ENCODE peak calls at places on chromosomes 1 and 21, in six cellular contexts. C is substantia nigra; X is SHP77 treated with DMSO at 0.1 percent for 48 hours; J is activated T-cell treated with anti-CD3 and anti-CD28 coated beads, Interleukin-2, amount 50 U/mL, for 72 hours; I is M059J; N is neuronal stem cell. S is an unnamed sample.

GRCh38 chr1:164659621-164660414 is 100.8 kb downstream of the PBX1 start:
- DNase-seq in J (no peak), C (no peak), X (no peak), I (no peak), N (no peak), S (no peak)

GRCh38 chr21:43727571-43728466 is 8.9 kb downstream of the PDXK start:
- DNase-seq in N (no peak), X (peak; percentile 8), I (peak; percentile 52), C (no peak), J (no peak), S (no peak)

GRCh38 chr1:174982971-174983689 is 16.6 kb upstream of the CACYBP start:
- DNase-seq in N (peak; percentile 36), X (no peak), C (no peak), J (peak; percentile 38), I (peak; percentile 41), S (no peak)

GRCh38 chr1:226449823-226450222 is 41.9 kb upstream of the PARP1 start:
- DNase-seq in X (no peak), J (no peak), N (no peak), I (no peak), C (no peak), S (no peak)

GRCh38 chr1:229243638-229244037 is 27.3 kb upstream of the RAB4A start:
- DNase-seq in J (no peak), N (no peak), I (no peak), X (no peak), C (no peak), S (no peak)

GRCh38 chr1:236524142-236524891 is 535 bp downstream of the LGALS8 start:
- DNase-seq in N (peak; percentile 47), X (peak; percentile 42), I (peak; percentile 83), J (peak; percentile 64), C (peak; percentile 13), S (no peak)

GRCh38 chr1:236534164-236534651 is 10.4 kb downstream of the LGALS8 start:
- DNase-seq in I (peak; percentile 74), X (no peak), J (peak; percentile 50), N (no peak), C (no peak), S (peak; percentile 45)

GRCh38 chr1:156106624-156107488 is 7.7 kb upstream of the LMNA start:
- DNase-seq in I (no peak), N (no peak), X (no peak), J (no peak), C (no peak), S (no peak)

GRCh38 chr1:47751188-47751587 is 246.0 kb downstream of the TRABD2B start:
- DNase-seq in J (no peak), X (no peak), I (no peak), C (no peak), N (no peak), S (no peak)

GRCh38 chr1:10074059-10074854 is 41.5 kb downstream of the UBE4B start:
- DNase-seq in C (peak; percentile 33), N (no peak), I (peak; percentile 97), X (no peak), J (peak; percentile 78), S (peak; percentile 96)

GRCh38 chr1:9050803-9051202 is 18.6 kb downstream of the SLC2A5 start:
- DNase-seq in X (no peak), I (no peak), N (no peak), J (no peak), C (no peak), S (no peak)

GRCh38 chr1:245105815-245106410 is 48.9 kb upstream of the KIF26B start:
- DNase-seq in C (no peak), I (no peak), J (no peak), X (no peak), N (no peak), S (no peak)

GRCh38 chr1:223726380-223727001 is 14.2 kb downstream of the CAPN2 start:
- DNase-seq in J (peak; percentile 94), N (no peak), I (peak; percentile 97), C (no peak), X (no peak), S (no peak)

GRCh38 chr1:21251773-21252471 is 38.3 kb downstream of the ECE1 start:
- DNase-seq in I (peak; percentile 100), X (no peak), C (no peak), N (no peak), J (no peak), S (peak; percentile 92)

GRCh38 chr1:170131450-170131849 is 14.3 kb upstream of the NTMT2 start:
- DNase-seq in J (no peak), I (no peak), N (no peak), C (no peak), X (no peak), S (no peak)

GRCh38 chr21:38936237-38936636 is 130.5 kb downstream of the ETS2 start:
- DNase-seq in N (no peak), X (no peak), C (no peak), I (no peak), J (no peak), S (no peak)

GRCh38 chr1:167533851-167534300 is 15.5 kb upstream of the CD247 start:
- DNase-seq in I (peak; percentile 66), C (peak; percentile 41), X (peak; percentile 27), J (peak; percentile 60), N (peak; percentile 88), S (no peak)

GRCh38 chr1:236489710-236490377 is 33.9 kb upstream of the LGALS8 start:
- DNase-seq in N (peak; percentile 51), J (no peak), C (no peak), X (peak; percentile 41), I (peak; percentile 43), S (peak; percentile 23)

GRCh38 chr1:174883361-174883760 is 116.4 kb upstream of the CACYBP start:
- DNase-seq in J (no peak), I (peak; percentile 54), C (no peak), X (no peak), N (no peak), S (peak; percentile 18)

GRCh38 chr1:201649776-201650607 is 111.1 kb downstream of the NAV1 start:
- DNase-seq in C (peak; percentile 84), X (peak; percentile 35), J (no peak), I (no peak), N (peak; percentile 56), S (no peak)

GRCh38 chr1:203320546-203321272 is 15.4 kb downstream of the BTG2 start:
- DNase-seq in N (no peak), C (no peak), J (peak; percentile 50), I (peak; percentile 11), X (peak; percentile 98), S (no peak)

GRCh38 chr1:3032970-3033794 is 11.9 kb downstream of the ACTRT2 start:
- DNase-seq in X (no peak), J (peak; percentile 10), N (no peak), C (no peak), I (no peak), S (no peak)

GRCh38 chr1:218371927-218372672 is 27.0 kb downstream of the TGFB2 start:
- DNase-seq in C (no peak), J (no peak), N (no peak), I (no peak), X (no peak), S (no peak)